ENCODE peak calls at places on chromosomes 5 and 9, in six cellular contexts. One of them, this sample, is unnamed.

GRCh38 chr5:72296251-72296650 is 23.8 kb downstream of the MRPS27 start:
- DNase-seq in A549: no peak
- DNase-seq in HepG2: no peak
- DNase-seq in HL-60: no peak
- DNase-seq in SK-N-SH: no peak
- DNase-seq in K562: no peak
- DNase-seq in this sample: no peak

GRCh38 chr9:134593756-134594375 is 47.7 kb upstream of the COL5A1 start:
- DNase-seq in A549: no peak
- DNase-seq in HepG2: no peak
- DNase-seq in HL-60: no peak
- DNase-seq in SK-N-SH: no peak
- DNase-seq in K562: no peak
- DNase-seq in this sample: no peak

GRCh38 chr9:38671372-38671731 is 48.6 kb downstream of the FAM240B start:
- DNase-seq in A549: no peak
- DNase-seq in HepG2: no peak
- DNase-seq in HL-60: no peak
- DNase-seq in SK-N-SH: no peak
- DNase-seq in K562: no peak
- DNase-seq in this sample: no peak

GRCh38 chr9:129172816-129173215 is 5.2 kb downstream of the IER5L start:
- DNase-seq in A549: no peak
- DNase-seq in HepG2: no peak
- DNase-seq in HL-60: no peak
- DNase-seq in SK-N-SH: no peak
- DNase-seq in K562: no peak
- DNase-seq in this sample: no peak

GRCh38 chr5:85823462-85824426 is 794.0 kb upstream of the COX7C start:
- DNase-seq in A549: no peak
- DNase-seq in HepG2: no peak
- DNase-seq in HL-60: no peak
- DNase-seq in SK-N-SH: no peak
- DNase-seq in K562: peak
- DNase-seq in this sample: peak

GRCh38 chr9:134442486-134443168 is 116.4 kb downstream of the RXRA start:
- DNase-seq in A549: no peak
- DNase-seq in HepG2: no peak
- DNase-seq in HL-60: no peak
- DNase-seq in SK-N-SH: peak
- DNase-seq in K562: peak
- DNase-seq in this sample: no peak

GRCh38 chr9:14752271-14752670 is 29.7 kb upstream of the CER1 start:
- DNase-seq in A549: no peak
- DNase-seq in HepG2: no peak
- DNase-seq in HL-60: no peak
- DNase-seq in SK-N-SH: no peak
- DNase-seq in K562: no peak
- DNase-seq in this sample: no peak

GRCh38 chr9:84310903-84311302 is 29.7 kb downstream of the SLC28A3 start:
- DNase-seq in A549: no peak
- DNase-seq in HepG2: no peak
- DNase-seq in HL-60: no peak
- DNase-seq in SK-N-SH: no peak
- DNase-seq in K562: no peak
- DNase-seq in this sample: no peak

GRCh38 chr5:180072556-180072955 is 997 bp upstream of the RNF130 start:
- DNase-seq in A549: no peak
- DNase-seq in HepG2: no peak
- DNase-seq in HL-60: no peak
- DNase-seq in SK-N-SH: no peak
- DNase-seq in K562: no peak
- DNase-seq in this sample: no peak

GRCh38 chr5:91341159-91341558 is 42.0 kb downstream of the ARRDC3 start:
- DNase-seq in A549: no peak
- DNase-seq in HepG2: no peak
- DNase-seq in HL-60: no peak
- DNase-seq in SK-N-SH: no peak
- DNase-seq in K562: no peak
- DNase-seq in this sample: no peak

GRCh38 chr5:72307573-72307967 is 12.5 kb downstream of the MRPS27 start:
- DNase-seq in A549: no peak
- DNase-seq in HepG2: no peak
- DNase-seq in HL-60: no peak
- DNase-seq in SK-N-SH: peak
- DNase-seq in K562: no peak
- DNase-seq in this sample: no peak

GRCh38 chr9:82558855-82559615 is 503.9 kb downstream of the RASEF start:
- DNase-seq in A549: no peak
- DNase-seq in HepG2: peak
- DNase-seq in HL-60: no peak
- DNase-seq in SK-N-SH: no peak
- DNase-seq in K562: no peak
- DNase-seq in this sample: no peak

GRCh38 chr5:163894645-163895044 is 389.2 kb downstream of the MAT2B start:
- DNase-seq in A549: no peak
- DNase-seq in HepG2: no peak
- DNase-seq in HL-60: no peak
- DNase-seq in SK-N-SH: no peak
- DNase-seq in K562: no peak
- DNase-seq in this sample: no peak

GRCh38 chr5:43141211-43141610 is 20.5 kb downstream of the ZNF131 start:
- DNase-seq in A549: no peak
- DNase-seq in HepG2: no peak
- DNase-seq in HL-60: no peak
- DNase-seq in SK-N-SH: no peak
- DNase-seq in K562: no peak
- DNase-seq in this sample: no peak

GRCh38 chr9:68447611-68448010 is 91.2 kb downstream of the PGM5 start:
- DNase-seq in A549: no peak
- DNase-seq in HepG2: no peak
- DNase-seq in HL-60: no peak
- DNase-seq in SK-N-SH: no peak
- DNase-seq in K562: no peak
- DNase-seq in this sample: no peak

GRCh38 chr5:101942321-101942882 is 353.7 kb downstream of the SLCO4C1 start:
- DNase-seq in A549: no peak
- DNase-seq in HepG2: peak
- DNase-seq in HL-60: peak
- DNase-seq in SK-N-SH: peak
- DNase-seq in K562: no peak
- DNase-seq in this sample: peak

GRCh38 chr5:142184939-142185526 is 76.5 kb downstream of the NDFIP1 start:
- DNase-seq in A549: no peak
- DNase-seq in HepG2: no peak
- DNase-seq in HL-60: no peak
- DNase-seq in SK-N-SH: peak
- DNase-seq in K562: no peak
- DNase-seq in this sample: no peak

GRCh38 chr5:131644822-131645221 is 9.8 kb upstream of the RAPGEF6 start:
- DNase-seq in A549: no peak
- DNase-seq in HepG2: no peak
- DNase-seq in HL-60: no peak
- DNase-seq in SK-N-SH: no peak
- DNase-seq in K562: no peak
- DNase-seq in this sample: peak

GRCh38 chr9:21965401-21965951 is 28.7 kb downstream of the CDKN2A start:
- DNase-seq in A549: no peak
- DNase-seq in HepG2: peak
- DNase-seq in HL-60: peak
- DNase-seq in SK-N-SH: peak
- DNase-seq in K562: no peak
- DNase-seq in this sample: no peak

GRCh38 chr5:36630201-36630968 is 24.0 kb downstream of the SLC1A3 start:
- DNase-seq in A549: no peak
- DNase-seq in HepG2: no peak
- DNase-seq in HL-60: no peak
- DNase-seq in SK-N-SH: no peak
- DNase-seq in K562: no peak
- DNase-seq in this sample: no peak

GRCh38 chr9:12961276-12961809 is 186.5 kb downstream of the LURAP1L start:
- DNase-seq in A549: no peak
- DNase-seq in HepG2: no peak
- DNase-seq in HL-60: no peak
- DNase-seq in SK-N-SH: no peak
- DNase-seq in K562: no peak
- DNase-seq in this sample: no peak

GRCh38 chr5:109324351-109324750 is 85.4 kb downstream of the PJA2 start:
- DNase-seq in A549: no peak
- DNase-seq in HepG2: no peak
- DNase-seq in HL-60: no peak
- DNase-seq in SK-N-SH: no peak
- DNase-seq in K562: no peak
- DNase-seq in this sample: no peak

GRCh38 chr9:10127867-10128266 is 484.9 kb downstream of the PTPRD start:
- DNase-seq in A549: no peak
- DNase-seq in HepG2: no peak
- DNase-seq in HL-60: no peak
- DNase-seq in SK-N-SH: no peak
- DNase-seq in K562: no peak
- DNase-seq in this sample: no peak

GRCh38 chr5:151647320-151647861 is 39.3 kb downstream of the SPARC start:
- DNase-seq in A549: no peak
- DNase-seq in HepG2: no peak
- DNase-seq in HL-60: no peak
- DNase-seq in SK-N-SH: no peak
- DNase-seq in K562: no peak
- DNase-seq in this sample: no peak

GRCh38 chr9:23824241-23825142 is 1.5 kb downstream of the ELAVL2 start:
- DNase-seq in A549: no peak
- DNase-seq in HepG2: no peak
- DNase-seq in HL-60: no peak
- DNase-seq in SK-N-SH: peak
- DNase-seq in K562: no peak
- DNase-seq in this sample: no peak

DNA sequence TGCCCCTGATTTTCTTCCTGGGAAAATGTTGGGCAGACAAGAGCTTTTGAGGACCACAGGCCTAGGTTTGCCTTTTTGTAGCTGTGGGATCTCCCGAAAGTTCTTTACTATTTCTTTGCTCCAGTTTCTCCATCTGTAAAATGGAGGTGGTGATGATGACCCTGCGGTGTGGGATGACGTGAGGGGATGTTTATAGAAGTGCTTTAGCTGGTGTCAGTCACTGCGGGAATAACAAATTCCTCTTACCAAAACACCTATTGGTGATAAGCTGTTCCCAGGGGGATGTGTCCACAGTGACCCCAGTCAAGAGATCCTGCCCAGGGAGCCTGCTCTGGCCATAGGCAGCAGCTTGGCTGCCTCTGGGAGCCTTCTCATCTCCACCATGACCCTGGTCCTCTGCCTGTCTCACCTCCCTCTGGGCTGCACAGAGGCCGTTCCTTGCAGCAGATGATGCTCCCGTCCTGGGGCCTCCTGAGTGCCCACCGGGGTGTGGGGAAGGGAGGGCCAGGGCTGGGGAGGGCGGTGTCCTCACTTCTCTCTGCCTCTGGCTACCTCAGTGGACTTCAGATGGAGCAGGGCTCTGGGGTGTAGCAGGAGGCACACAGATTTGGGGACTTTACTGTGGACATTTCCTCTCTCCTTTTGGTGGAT is 77.2 kb downstream of the COL15A1 start:
- DNase-seq in A549: no peak
- DNase-seq in HepG2: no peak
- DNase-seq in HL-60: no peak
- DNase-seq in SK-N-SH: no peak
- DNase-seq in K562: no peak
- DNase-seq in this sample: no peak
- H3K27ac ChIP-seq in A549: peak
- H3K27ac ChIP-seq in HepG2: no peak
- H3K27ac ChIP-seq in HL-60: no peak
- H3K27ac ChIP-seq in SK-N-SH: no peak
- H3K27ac ChIP-seq in K562: no peak
- H3K27ac ChIP-seq in this sample: no peak

DNA sequence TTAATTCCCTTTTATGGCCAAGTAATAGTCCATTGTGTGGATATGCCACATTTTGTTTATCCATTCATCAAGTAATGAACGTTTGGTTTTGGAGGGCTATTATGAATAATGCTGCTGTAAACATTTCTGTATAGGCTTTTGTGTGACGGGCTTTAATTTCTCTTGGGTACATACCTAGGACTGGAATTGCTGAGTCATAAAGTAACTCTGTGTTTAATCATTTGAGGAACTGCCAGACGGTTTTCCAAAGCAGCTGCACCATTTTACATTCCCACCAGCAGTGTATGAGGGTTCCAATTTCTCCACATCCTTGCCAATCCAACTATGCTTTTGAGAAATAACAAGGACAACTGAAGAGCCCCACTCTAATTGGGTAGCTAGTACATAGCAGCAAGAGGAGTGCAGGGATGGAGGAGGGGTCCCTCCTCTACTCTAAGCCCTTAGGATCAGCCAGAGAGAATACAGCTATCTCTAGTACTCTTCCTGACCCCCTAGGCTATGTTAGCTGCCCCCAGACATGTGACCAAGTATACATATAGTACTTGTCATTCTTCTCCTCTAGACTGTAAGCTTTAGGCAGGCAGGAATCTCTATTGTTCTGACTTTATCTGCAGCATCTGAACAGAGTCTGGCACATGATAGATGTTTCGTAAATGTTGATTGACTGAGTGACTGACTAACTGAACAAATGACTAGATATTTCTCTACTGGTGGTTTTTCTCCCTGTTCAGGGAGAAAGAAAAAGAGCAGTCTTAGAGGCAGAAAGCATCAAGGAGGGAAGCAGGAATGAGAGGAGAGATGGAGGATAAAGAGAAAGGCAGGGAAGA is 22.1 kb upstream of the MATR3 start:
- DNase-seq in A549: no peak
- DNase-seq in HepG2: peak
- DNase-seq in HL-60: no peak
- DNase-seq in SK-N-SH: no peak
- DNase-seq in K562: no peak
- DNase-seq in this sample: no peak
- TF ChIP-seq REST in A549: no peak
- TF ChIP-seq REST in HepG2: no peak
- TF ChIP-seq REST in HL-60: no peak
- TF ChIP-seq REST in SK-N-SH: no peak
- TF ChIP-seq REST in K562: no peak
- TF ChIP-seq REST in this sample: no peak

DNA sequence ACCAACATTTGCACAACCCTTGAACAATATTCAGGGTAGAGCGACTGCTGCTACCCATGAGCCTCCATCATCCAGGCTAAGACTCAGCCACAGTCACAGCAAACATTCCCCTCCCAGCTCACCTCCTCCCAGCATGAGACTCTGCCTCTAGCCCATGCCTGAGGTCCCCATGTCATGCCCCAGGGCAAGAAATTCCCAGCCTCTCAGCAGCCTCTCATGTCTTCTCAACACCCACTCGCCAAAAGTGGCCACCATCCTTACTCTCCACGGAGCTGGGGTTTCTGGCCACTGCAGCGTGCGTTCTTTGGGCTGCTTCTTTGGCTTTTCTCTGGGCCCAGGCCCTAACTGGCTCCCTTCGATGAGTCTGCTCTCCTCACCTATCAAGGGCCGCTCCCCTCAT is 82.2 kb downstream of the NSUN2 start:
- DNase-seq in A549: no peak
- DNase-seq in HepG2: no peak
- DNase-seq in HL-60: no peak
- DNase-seq in SK-N-SH: no peak
- DNase-seq in K562: no peak
- DNase-seq in this sample: no peak
- H3K27ac ChIP-seq in A549: no peak
- H3K27ac ChIP-seq in HepG2: no peak
- H3K27ac ChIP-seq in HL-60: no peak
- H3K27ac ChIP-seq in SK-N-SH: no peak
- H3K27ac ChIP-seq in K562: no peak
- H3K27ac ChIP-seq in this sample: no peak

GRCh38 chr9:137303031-137303892 is 1.2 kb upstream of the NRARP start:
- DNase-seq in A549: no peak
- DNase-seq in HepG2: no peak
- DNase-seq in HL-60: no peak
- DNase-seq in SK-N-SH: peak
- DNase-seq in K562: no peak
- DNase-seq in this sample: no peak
- TF ChIP-seq REST in A549: no peak
- TF ChIP-seq REST in HepG2: no peak
- TF ChIP-seq REST in HL-60: no peak
- TF ChIP-seq REST in SK-N-SH: no peak
- TF ChIP-seq REST in K562: no peak
- TF ChIP-seq REST in this sample: no peak

This sample was measured in HCT116.